ENCODE peak calls at places on chromosomes 6 and 20, in four cellular contexts. A, U, F and E are unnamed samples.

GRCh38 chr6:167738386-167738785 is 88.3 kb upstream of the AFDN start:
- DNase-seq in F (no peak), A (no peak), U (no peak), E (no peak)

GRCh38 chr6:45376310-45377040 is 1.3 kb downstream of the SUPT3H start:
- DNase-seq in F (peak; percentile 50), A (no peak), U (no peak), E (peak; percentile 25)

GRCh38 chr6:126824226-126824625 is 294.2 kb upstream of the RSPO3 start:
- DNase-seq in F (no peak), U (no peak), A (no peak), E (no peak)

GRCh38 chr6:3229566-3230274 is 2.3 kb upstream of the TUBB2B start:
- DNase-seq in A (no peak), U (no peak), F (no peak), E (no peak)

GRCh38 chr6:169974663-169975062 is 223.2 kb downstream of the ERMARD start:
- DNase-seq in A (no peak), F (no peak), U (no peak), E (no peak)

GRCh38 chr6:96844530-96844929 is 7.3 kb upstream of the GPR63 start:
- DNase-seq in F (no peak), A (no peak), U (no peak), E (no peak)

GRCh38 chr20:2917266-2917665 is 44.0 kb downstream of the PTPRA start:
- DNase-seq in A (no peak), F (no peak), U (no peak), E (no peak)

GRCh38 chr6:11232968-11233626 is 629 bp upstream of the NEDD9 start:
- DNase-seq in A (no peak), F (no peak), U (peak; percentile 94), E (no peak)

GRCh38 chr20:62540504-62540903 is 64.7 kb upstream of the GATA5 start:
- DNase-seq in A (no peak), F (no peak), U (no peak), E (no peak)

GRCh38 chr6:118500130-118501015 is 47.7 kb upstream of the PLN start:
- DNase-seq in A (no peak), F (no peak), U (no peak), E (no peak)

GRCh38 chr20:20009784-20010253 is 7.3 kb upstream of the NAA20 start:
- DNase-seq in A (no peak), U (peak; percentile 52), F (no peak), E (no peak)

GRCh38 chr6:13762648-13763441 is 51.2 kb upstream of the RANBP9 start:
- DNase-seq in U (no peak), A (no peak), F (no peak), E (peak; percentile 96)

GRCh38 chr20:36272547-36273220 is 33.5 kb upstream of the DLGAP4 start:
- DNase-seq in A (no peak), F (no peak), U (no peak), E (no peak)

GRCh38 chr20:835220-836045 is 1.9 kb downstream of the FAM110A start:
- DNase-seq in U (no peak), A (no peak), F (no peak), E (no peak)

GRCh38 chr6:170360476-170360875 is 53.9 kb downstream of the FAM120B start:
- DNase-seq in F (peak; percentile 91), A (no peak), U (no peak), E (no peak)

GRCh38 chr6:52326540-52327364 is 35.2 kb upstream of the PAQR8 start:
- DNase-seq in U (no peak), A (no peak), F (no peak), E (no peak)

GRCh38 chr6:114364295-114364694 is 21.5 kb upstream of the HS3ST5 start:
- DNase-seq in U (peak; percentile 34), F (no peak), A (peak; percentile 49), E (no peak)

GRCh38 chr6:107171513-107171912 is 56.2 kb upstream of the BEND3 start:
- DNase-seq in U (no peak), F (no peak), A (no peak), E (no peak)

GRCh38 chr6:56524891-56525703 is 117.6 kb downstream of the DST start:
- DNase-seq in U (no peak), A (peak; percentile 9), F (no peak), E (no peak)

GRCh38 chr6:43009124-43009523 is 4.6 kb downstream of the MEA1 start:
- DNase-seq in A (peak; percentile 58), F (peak; percentile 49), U (peak; percentile 49), E (peak; percentile 62)

GRCh38 chr20:59351148-59352040 is 51.0 kb downstream of the EDN3 start:
- DNase-seq in U (no peak), F (no peak), A (peak; percentile 99), E (no peak)

GRCh38 chr6:35496036-35496850 is 636 bp downstream of the TEAD3 start:
- DNase-seq in A (no peak), F (no peak), U (peak; percentile 43), E (peak; percentile 70)

GRCh38 chr6:26412954-26413353 is 10.9 kb downstream of the BTN3A1 start:
- DNase-seq in A (no peak), F (peak; percentile 65), U (no peak), E (no peak)
- TF ChIP-seq MYC in A (no peak), F (no peak), U (no peak), E (no peak)

GRCh38 chr6:112760831-112761230 is 413.7 kb downstream of the RFPL4B start:
- DNase-seq in U (no peak), A (no peak), F (no peak), E (no peak)
- H3K4me3 ChIP-seq in U (no peak overlapping the region), A (no peak overlapping the region), F (no peak overlapping the region), E (no peak overlapping the region)

GRCh38 chr6:47360388-47360787 is 50.7 kb upstream of the TNFRSF21 start:
- DNase-seq in U (no peak), F (no peak), A (no peak), E (no peak)

GRCh38 chr6:47363736-47364135 is 54.0 kb upstream of the TNFRSF21 start:
- DNase-seq in A (peak; percentile 44), U (no peak), F (no peak), E (no peak)

GRCh38 chr6:47358440-47359225 is 48.9 kb upstream of the TNFRSF21 start:
- DNase-seq in F (no peak), U (no peak), A (no peak), E (no peak)

GRCh38 chr6:47366335-47366879 is 56.7 kb upstream of the TNFRSF21 start:
- DNase-seq in A (no peak), F (no peak), U (no peak), E (no peak)

GRCh38 chr6:47362857-47363461 is 53.3 kb upstream of the TNFRSF21 start:
- DNase-seq in A (peak; percentile 68), F (no peak), U (peak; percentile 90), E (no peak)
- TF ChIP-seq POLR2A in A (no peak), F (no peak), U (no peak), E (no peak)

GRCh38 chr6:110812719-110813118 is 2.5 kb downstream of the CDK19 start:
- DNase-seq in F (no peak), U (no peak), A (no peak), E (no peak)
- TF ChIP-seq MYC in F (no peak), U (no peak), A (no peak), E (no peak)

DNA sequence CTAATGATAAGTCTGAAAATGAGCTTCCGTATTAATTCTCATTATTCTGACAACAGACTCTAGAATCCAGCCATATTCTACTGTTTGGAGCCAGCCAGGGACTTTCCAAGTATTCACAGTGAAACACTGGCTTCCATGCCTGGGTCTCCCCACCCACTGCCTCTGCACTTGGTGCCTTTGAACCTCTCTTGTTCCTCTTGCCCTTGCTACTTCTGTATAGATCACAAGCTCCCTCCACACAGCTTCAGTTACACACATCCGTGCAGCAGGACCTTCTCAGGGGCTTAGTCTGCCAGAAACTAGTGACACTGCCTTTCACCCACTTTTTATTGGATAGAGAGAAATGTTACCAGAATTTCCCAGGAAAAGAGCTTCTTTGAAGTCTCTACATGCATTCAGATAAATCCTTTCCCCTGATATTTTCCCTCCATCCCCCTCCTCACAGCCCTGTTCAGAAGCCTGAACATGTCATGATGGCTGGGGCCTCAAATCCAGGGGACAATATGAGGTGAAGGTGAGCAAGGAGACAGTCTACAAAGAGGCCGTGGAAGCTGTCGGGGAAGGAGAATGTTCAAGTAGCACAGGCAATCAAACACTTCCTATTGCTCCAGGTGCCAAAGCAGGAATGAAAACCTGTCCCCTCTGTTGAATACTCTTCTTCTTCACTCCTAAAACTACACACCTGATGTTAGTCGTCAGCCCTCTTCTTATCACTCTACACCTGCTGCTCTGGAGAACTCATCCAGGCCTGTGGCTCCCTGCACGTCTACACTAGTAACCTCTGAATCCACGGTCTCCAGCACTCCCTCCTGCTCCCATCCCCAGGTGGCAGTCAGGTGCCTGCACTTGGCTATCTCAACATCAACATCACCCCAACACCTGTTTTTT is 20.1 kb upstream of the HLA-DOA start:
- DNase-seq in U (no peak), F (no peak), A (no peak), E (no peak)
- H3K4me3 ChIP-seq in U (no peak overlapping the region), F (no peak overlapping the region), A (no peak overlapping the region), E (no peak overlapping the region)